ENCODE peak calls at places on chromosome 4, in nine cellular contexts. One of them, this sample, is unnamed.

GRCh38 chr4:101993002-101993840 is 202.7 kb downstream of the BANK1 start:
- DNase-seq in activated CD4-positive, alpha-beta T cell treated with anti-CD3 and anti-CD28 coated beads, Interleukin-2, amount 50 U/mL, for 1 hour: no peak
- DNase-seq in activated gamma-delta T cell: no peak
- DNase-seq in kidney tubule cell: no peak
- DNase-seq in AG09309: no peak
- DNase-seq in activated T-cell treated with anti-CD3 and anti-CD28 coated beads for 1 hour: no peak
- DNase-seq in NCI-H1105: no peak
- DNase-seq in LoVo: no peak
- DNase-seq in A172: no peak
- DNase-seq in this sample: no peak

GRCh38 chr4:15149842-15150592 is 147.7 kb downstream of the CPEB2 start:
- DNase-seq in activated CD4-positive, alpha-beta T cell treated with anti-CD3 and anti-CD28 coated beads, Interleukin-2, amount 50 U/mL, for 1 hour: no peak
- DNase-seq in activated gamma-delta T cell: no peak
- DNase-seq in kidney tubule cell: peak; percentile 82
- DNase-seq in AG09309: peak; percentile 41
- DNase-seq in activated T-cell treated with anti-CD3 and anti-CD28 coated beads for 1 hour: no peak
- DNase-seq in NCI-H1105: peak; percentile 15
- DNase-seq in LoVo: peak; percentile 72
- DNase-seq in A172: peak; percentile 72
- DNase-seq in this sample: peak; percentile 93

GRCh38 chr4:98657531-98658286 is 702 bp downstream of the TSPAN5 start:
- DNase-seq in activated CD4-positive, alpha-beta T cell treated with anti-CD3 and anti-CD28 coated beads, Interleukin-2, amount 50 U/mL, for 1 hour: peak; percentile 23
- DNase-seq in activated gamma-delta T cell: no peak
- DNase-seq in kidney tubule cell: peak; percentile 65
- DNase-seq in AG09309: no peak
- DNase-seq in activated T-cell treated with anti-CD3 and anti-CD28 coated beads for 1 hour: no peak
- DNase-seq in NCI-H1105: peak; percentile 0
- DNase-seq in LoVo: peak; percentile 66
- DNase-seq in A172: peak; percentile 46
- DNase-seq in this sample: no peak

GRCh38 chr4:25970241-25970675 is 56.2 kb downstream of the SMIM20 start:
- DNase-seq in activated CD4-positive, alpha-beta T cell treated with anti-CD3 and anti-CD28 coated beads, Interleukin-2, amount 50 U/mL, for 1 hour: no peak
- DNase-seq in activated gamma-delta T cell: no peak
- DNase-seq in kidney tubule cell: peak; percentile 96
- DNase-seq in AG09309: no peak
- DNase-seq in activated T-cell treated with anti-CD3 and anti-CD28 coated beads for 1 hour: no peak
- DNase-seq in NCI-H1105: no peak
- DNase-seq in LoVo: no peak
- DNase-seq in A172: no peak
- DNase-seq in this sample: no peak

GRCh38 chr4:151667025-151667424 is 93.8 kb downstream of the GATB start:
- DNase-seq in activated CD4-positive, alpha-beta T cell treated with anti-CD3 and anti-CD28 coated beads, Interleukin-2, amount 50 U/mL, for 1 hour: no peak
- DNase-seq in activated gamma-delta T cell: no peak
- DNase-seq in kidney tubule cell: no peak
- DNase-seq in AG09309: no peak
- DNase-seq in activated T-cell treated with anti-CD3 and anti-CD28 coated beads for 1 hour: no peak
- DNase-seq in NCI-H1105: no peak
- DNase-seq in LoVo: no peak
- DNase-seq in A172: no peak
- DNase-seq in this sample: no peak

GRCh38 chr4:8736083-8736825 is 135.4 kb downstream of the HMX1 start:
- DNase-seq in activated CD4-positive, alpha-beta T cell treated with anti-CD3 and anti-CD28 coated beads, Interleukin-2, amount 50 U/mL, for 1 hour: no peak
- DNase-seq in activated gamma-delta T cell: no peak
- DNase-seq in kidney tubule cell: peak; percentile 31
- DNase-seq in AG09309: no peak
- DNase-seq in activated T-cell treated with anti-CD3 and anti-CD28 coated beads for 1 hour: no peak
- DNase-seq in NCI-H1105: no peak
- DNase-seq in LoVo: no peak
- DNase-seq in A172: peak; percentile 66
- DNase-seq in this sample: no peak

GRCh38 chr4:126572264-126572663 is 1060.5 kb upstream of the INTU start:
- DNase-seq in activated CD4-positive, alpha-beta T cell treated with anti-CD3 and anti-CD28 coated beads, Interleukin-2, amount 50 U/mL, for 1 hour: no peak
- DNase-seq in activated gamma-delta T cell: no peak
- DNase-seq in kidney tubule cell: no peak
- DNase-seq in AG09309: no peak
- DNase-seq in activated T-cell treated with anti-CD3 and anti-CD28 coated beads for 1 hour: no peak
- DNase-seq in NCI-H1105: no peak
- DNase-seq in LoVo: no peak
- DNase-seq in A172: no peak
- DNase-seq in this sample: no peak

GRCh38 chr4:150181536-150181935 is 103.3 kb downstream of the DCLK2 start:
- DNase-seq in activated CD4-positive, alpha-beta T cell treated with anti-CD3 and anti-CD28 coated beads, Interleukin-2, amount 50 U/mL, for 1 hour: no peak
- DNase-seq in activated gamma-delta T cell: no peak
- DNase-seq in kidney tubule cell: peak; percentile 19
- DNase-seq in AG09309: no peak
- DNase-seq in activated T-cell treated with anti-CD3 and anti-CD28 coated beads for 1 hour: no peak
- DNase-seq in NCI-H1105: no peak
- DNase-seq in LoVo: no peak
- DNase-seq in A172: peak; percentile 26
- DNase-seq in this sample: no peak

GRCh38 chr4:1578968-1579833 is 104.9 kb downstream of the FAM53A start:
- DNase-seq in activated CD4-positive, alpha-beta T cell treated with anti-CD3 and anti-CD28 coated beads, Interleukin-2, amount 50 U/mL, for 1 hour: peak; percentile 67
- DNase-seq in activated gamma-delta T cell: peak; percentile 66
- DNase-seq in kidney tubule cell: peak; percentile 74
- DNase-seq in AG09309: no peak
- DNase-seq in activated T-cell treated with anti-CD3 and anti-CD28 coated beads for 1 hour: peak; percentile 64
- DNase-seq in NCI-H1105: no peak
- DNase-seq in LoVo: peak; percentile 84
- DNase-seq in A172: peak; percentile 74
- DNase-seq in this sample: no peak

GRCh38 chr4:139367421-139368090 is 65.3 kb upstream of the NDUFC1 start:
- DNase-seq in activated CD4-positive, alpha-beta T cell treated with anti-CD3 and anti-CD28 coated beads, Interleukin-2, amount 50 U/mL, for 1 hour: no peak
- DNase-seq in activated gamma-delta T cell: no peak
- DNase-seq in kidney tubule cell: no peak
- DNase-seq in AG09309: peak; percentile 45
- DNase-seq in activated T-cell treated with anti-CD3 and anti-CD28 coated beads for 1 hour: no peak
- DNase-seq in NCI-H1105: no peak
- DNase-seq in LoVo: peak; percentile 3
- DNase-seq in A172: peak; percentile 35
- DNase-seq in this sample: no peak

GRCh38 chr4:7906171-7906581 is 33.5 kb downstream of the AFAP1 start:
- DNase-seq in activated CD4-positive, alpha-beta T cell treated with anti-CD3 and anti-CD28 coated beads, Interleukin-2, amount 50 U/mL, for 1 hour: no peak
- DNase-seq in activated gamma-delta T cell: no peak
- DNase-seq in kidney tubule cell: no peak
- DNase-seq in AG09309: no peak
- DNase-seq in activated T-cell treated with anti-CD3 and anti-CD28 coated beads for 1 hour: no peak
- DNase-seq in NCI-H1105: no peak
- DNase-seq in LoVo: no peak
- DNase-seq in A172: no peak
- DNase-seq in this sample: no peak

GRCh38 chr4:176302283-176303275 is 17.2 kb upstream of the SPCS3 start:
- DNase-seq in activated CD4-positive, alpha-beta T cell treated with anti-CD3 and anti-CD28 coated beads, Interleukin-2, amount 50 U/mL, for 1 hour: no peak
- DNase-seq in activated gamma-delta T cell: no peak
- DNase-seq in kidney tubule cell: peak; percentile 82
- DNase-seq in AG09309: peak; percentile 39
- DNase-seq in activated T-cell treated with anti-CD3 and anti-CD28 coated beads for 1 hour: no peak
- DNase-seq in NCI-H1105: no peak
- DNase-seq in LoVo: peak; percentile 46
- DNase-seq in A172: peak; percentile 81
- DNase-seq in this sample: no peak

This sample was measured in HepG2.